ENCODE peak calls at places on chromosomes 4 and X, in four cellular contexts. A is HCEC 1CT; O is stimulated activated CD4-positive, alpha-beta T cell treated with anti-CD3 and anti-CD28 coated beads, Interleukin-1b, Interleukin-23, amount 100 ng/mL, for 4 hours; L is activated naive CD8-positive, alpha-beta T cell treated with anti-CD3 and anti-CD28 coated beads, Interleukin-2, amount 50 U/mL, for 24 hours. D is an unnamed sample.

GRCh38 chr4:7648813-7649395 is 214.2 kb upstream of the PSAPL1 start:
- DNase-seq in L (no peak), A (no peak), O (no peak), D (peak; percentile 60)

GRCh38 chr4:110292994-110293744 is 94.8 kb upstream of the ELOVL6 start:
- DNase-seq in A (no peak), O (no peak), L (no peak), D (no peak)

GRCh38 chr4:56641494-56642051 is 39.5 kb downstream of the HOPX start:
- DNase-seq in O (no peak), L (no peak), A (peak; percentile 94), D (no peak)

GRCh38 chr4:2096073-2096609 is 37.0 kb downstream of the NAT8L start:
- DNase-seq in A (no peak), L (no peak), O (no peak), D (no peak)

GRCh38 chr4:16026155-16026761 is 57.6 kb downstream of the PROM1 start:
- DNase-seq in O (peak; percentile 33), A (peak; percentile 25), L (no peak), D (no peak)

GRCh38 chrX:96929036-96929435 is 45.3 kb downstream of the RPA4 start:
- DNase-seq in O (no peak), A (no peak), L (no peak), D (no peak)

GRCh38 chr4:10267066-10267465 is 150.5 kb upstream of the WDR1 start:
- DNase-seq in L (no peak), O (no peak), A (no peak), D (no peak)

GRCh38 chr4:140176735-140177134 is 22.8 kb upstream of the MAML3 start:
- DNase-seq in A (peak; percentile 62), O (no peak), L (no peak), D (no peak)

GRCh38 chr4:3340038-3340702 is 47.3 kb downstream of the RGS12 start:
- DNase-seq in O (no peak), L (no peak), A (no peak), D (no peak)

GRCh38 chr4:173913496-173913895 is 370.0 kb downstream of the FBXO8 start:
- DNase-seq in O (no peak), L (no peak), A (no peak), D (no peak)

GRCh38 chr4:71520308-71520707 is 181.5 kb downstream of the SLC4A4 start:
- DNase-seq in L (no peak), A (no peak), O (no peak), D (no peak)

GRCh38 chrX:108439961-108440696 is 491 bp downstream of the COL4A5 start:
- DNase-seq in L (no peak), A (peak; percentile 15), O (no peak), D (no peak)

GRCh38 chr4:111641813-111642579 is 503.3 kb upstream of the FAM241A start:
- DNase-seq in O (no peak), L (peak; percentile 14), A (peak; percentile 78), D (no peak)

GRCh38 chr4:36242629-36243354 is 1.5 kb downstream of the ARAP2 start:
- DNase-seq in L (no peak), O (no peak), A (no peak), D (no peak)

GRCh38 chrX:27915617-27916016 is 65.6 kb downstream of the DCAF8L1 start:
- DNase-seq in A (no peak), O (no peak), L (no peak), D (no peak)

GRCh38 chr4:41517747-41518146 is 20.2 kb upstream of the LIMCH1 start:
- DNase-seq in O (no peak), A (no peak), L (no peak), D (no peak)

GRCh38 chr4:54840992-54841768 is 183.4 kb downstream of the KIT start:
- DNase-seq in A (peak; percentile 6), O (no peak), L (no peak), D (no peak)

GRCh38 chr4:158799856-158800255 is 31.0 kb downstream of the FNIP2 start:
- DNase-seq in L (no peak), O (no peak), A (no peak), D (no peak)

GRCh38 chr4:97238956-97239698 is 904.1 kb downstream of the STPG2 start:
- DNase-seq in L (no peak), O (no peak), A (no peak), D (no peak)

GRCh38 chr4:171203425-171203824 is 609.8 kb upstream of the GALNTL6 start:
- DNase-seq in L (no peak), A (no peak), O (no peak), D (no peak)

GRCh38 chr4:142155347-142155746 is 519.0 kb downstream of the IL15 start:
- DNase-seq in A (no peak), O (no peak), L (no peak), D (no peak)

GRCh38 chrX:12301288-12301687 is 163.0 kb downstream of the FRMPD4 start:
- DNase-seq in A (no peak), L (no peak), O (no peak), D (no peak)

GRCh38 chr4:39699676-39700409 is 1.9 kb downstream of the UBE2K start:
- DNase-seq in L (no peak), O (no peak), A (peak; percentile 22), D (no peak)

GRCh38 chr4:108427946-108428345 is 192.4 kb upstream of the RPL34 start:
- DNase-seq in O (no peak), A (peak; percentile 17), L (no peak), D (no peak)

GRCh38 chr4:136277741-136278140 is 1254.6 kb downstream of the PCDH18 start:
- DNase-seq in A (no peak), L (no peak), O (no peak), D (no peak)

GRCh38 chr4:185318679-185319078 is 77.0 kb downstream of the LRP2BP start:
- DNase-seq in O (no peak), L (no peak), A (no peak), D (no peak)

GRCh38 chr4:125546272-125546671 is 231.5 kb downstream of the FAT4 start:
- DNase-seq in A (no peak), L (no peak), O (no peak), D (no peak)

GRCh38 chr4:8830056-8830455 is 41.6 kb downstream of the HMX1 start:
- DNase-seq in A (no peak), L (no peak), O (no peak), D (peak; percentile 46)

GRCh38 chr4:105714071-105714521 is 5.5 kb downstream of the GSTCD start:
- DNase-seq in A (peak; percentile 50), L (no peak), O (no peak), D (no peak)

GRCh38 chr4:7771541-7772507 is 167.8 kb downstream of the AFAP1 start:
- DNase-seq in A (no peak), L (no peak), O (no peak), D (peak; percentile 75)

GRCh38 chr4:1075809-1076524 is 37.4 kb downstream of the RNF212 start:
- DNase-seq in L (no peak), A (no peak), O (no peak), D (no peak)

GRCh38 chrX:149286940-149287349 is 218.2 kb downstream of the IDS start:
- DNase-seq in A (peak; percentile 6), L (peak; percentile 29), O (peak; percentile 38), D (no peak)

GRCh38 chr4:15034071-15034764 is 31.9 kb downstream of the CPEB2 start:
- DNase-seq in A (no peak), L (no peak), O (no peak), D (no peak)

D was measured in chondrocyte.